ENCODE peak calls at places on chromosomes 12 and 14, in nine cellular contexts. W is NCI-H446; C is IMR-90; H is GM23248; G is gastrocnemius medialis; F is non-pigmented ciliary epithelial cell; I is activated CD4-positive, alpha-beta T cell treated with anti-CD3 and anti-CD28 coated beads, Interleukin-2, amount 10 ng/mL, durations not matched to agents 24 days and 14 days; Z is EH; S is germinal center. Q is an unnamed sample.

GRCh38 chr12:105975351-105975750 is 163.4 kb downstream of the NUAK1 start:
- DNase-seq in W (no peak), C (no peak), H (no peak), G (no peak), F (no peak), I (no peak), Z (no peak), S (no peak), Q (no peak)

GRCh38 chr12:81896771-81897170 is 137.6 kb upstream of the PPFIA2 start:
- DNase-seq in W (no peak), C (no peak), H (peak), G (no peak), F (no peak), I (no peak), Z (no peak), S (no peak), Q (no peak)

GRCh38 chr14:89401783-89402182 is 15.2 kb downstream of the FOXN3 start:
- DNase-seq in W (no peak), C (no peak), H (no peak), G (no peak), F (no peak), I (no peak), Z (no peak), S (no peak), Q (no peak)

GRCh38 chr14:99789581-99789980 is 3.6 kb upstream of the EML1 start:
- DNase-seq in W (no peak), C (no peak), H (no peak), G (no peak), F (no peak), I (no peak), Z (no peak), S (no peak), Q (no peak)

GRCh38 chr14:89351958-89352404 is 65.1 kb downstream of the FOXN3 start:
- DNase-seq in W (no peak), C (no peak), H (peak), G (no peak), F (no peak), I (no peak), Z (peak), S (no peak), Q (no peak)

GRCh38 chr12:120474092-120474960 is 4.8 kb upstream of the SRSF9 start:
- DNase-seq in W (peak), C (peak), H (peak), G (no peak), F (no peak), I (no peak), Z (peak), S (no peak), Q (no peak)

GRCh38 chr14:84750284-84750683 is 779.7 kb upstream of the FLRT2 start:
- DNase-seq in W (no peak), C (no peak), H (no peak), G (no peak), F (no peak), I (no peak), Z (no peak), S (no peak), Q (no peak)

GRCh38 chr14:104680806-104681688 is 8.4 kb upstream of the INF2 start:
- DNase-seq in W (peak), C (peak), H (peak), G (peak), F (no peak), I (no peak), Z (peak), S (peak), Q (peak)

GRCh38 chr12:53726946-53727309 is 324 bp downstream of the CALCOCO1 start:
- DNase-seq in W (no peak), C (peak), H (peak), G (peak), F (no peak), I (no peak), Z (peak), S (no peak), Q (no peak)

GRCh38 chr12:7136071-7136470 is 5.9 kb downstream of the CLSTN3 start:
- DNase-seq in W (no peak), C (no peak), H (no peak), G (no peak), F (no peak), I (no peak), Z (no peak), S (no peak), Q (no peak)

GRCh38 chr12:71626768-71627167 is 36.9 kb downstream of the ZFC3H1 start:
- DNase-seq in W (no peak), C (peak), H (peak), G (no peak), F (no peak), I (no peak), Z (peak), S (no peak), Q (no peak)

GRCh38 chr14:35929171-35929570 is 103.0 kb downstream of the BRMS1L start:
- DNase-seq in W (no peak), C (no peak), H (no peak), G (no peak), F (no peak), I (no peak), Z (no peak), S (no peak), Q (no peak)

GRCh38 chr12:75585309-75585708 is 73.9 kb upstream of the KRR1 start:
- DNase-seq in W (peak), C (peak), H (peak), G (no peak), F (peak), I (peak), Z (peak), S (no peak), Q (no peak)

GRCh38 chr14:67187210-67187609 is 2.0 kb upstream of the GARIN2 start:
- DNase-seq in W (no peak), C (peak), H (peak), G (no peak), F (peak), I (no peak), Z (peak), S (no peak), Q (no peak)

GRCh38 chr12:96103067-96103650 is 67.8 kb upstream of the LTA4H start:
- DNase-seq in W (peak), C (no peak), H (no peak), G (no peak), F (no peak), I (no peak), Z (no peak), S (peak), Q (no peak)

GRCh38 chr12:19312637-19313036 is 126.7 kb upstream of the AEBP2 start:
- DNase-seq in W (no peak), C (no peak), H (no peak), G (no peak), F (no peak), I (no peak), Z (no peak), S (no peak), Q (no peak)

GRCh38 chr12:123269395-123269892 is 2.2 kb downstream of the CDK2AP1 start:
- DNase-seq in W (peak), C (peak), H (peak), G (peak), F (no peak), I (peak), Z (peak), S (peak), Q (peak)

GRCh38 chr14:56797003-56797568 is 13.2 kb downstream of the OTX2 start:
- DNase-seq in W (no peak), C (no peak), H (peak), G (no peak), F (no peak), I (no peak), Z (no peak), S (no peak), Q (no peak)

GRCh38 chr12:58916891-58917570 is 3.3 kb downstream of the LRIG3 start:
- DNase-seq in W (peak), C (peak), H (peak), G (no peak), F (peak), I (no peak), Z (peak), S (no peak), Q (no peak)

GRCh38 chr12:47700263-47700662 is 5.6 kb downstream of the RPAP3 start:
- DNase-seq in W (no peak), C (no peak), H (no peak), G (no peak), F (no peak), I (no peak), Z (no peak), S (no peak), Q (no peak)

GRCh38 chr14:77638738-77639137 is 22.3 kb upstream of the SPTLC2 start:
- DNase-seq in W (no peak), C (peak), H (peak), G (no peak), F (peak), I (no peak), Z (peak), S (no peak), Q (no peak)

GRCh38 chr12:124736115-124737039 is 127.3 kb downstream of the SCARB1 start:
- DNase-seq in W (no peak), C (no peak), H (no peak), G (no peak), F (no peak), I (no peak), Z (no peak), S (no peak), Q (no peak)

GRCh38 chr12:101698782-101699347 is 1.4 kb downstream of the CHPT1 start:
- DNase-seq in W (no peak), C (peak), H (peak), G (peak), F (no peak), I (no peak), Z (peak), S (peak), Q (peak)

GRCh38 chr14:94597788-94598187 is 14.4 kb upstream of the SERPINA3 start:
- DNase-seq in W (no peak), C (no peak), H (no peak), G (no peak), F (no peak), I (no peak), Z (no peak), S (no peak), Q (no peak)

GRCh38 chr12:51855586-51856428 is 7.3 kb upstream of the FIGNL2 start:
- DNase-seq in W (no peak), C (peak), H (peak), G (no peak), F (no peak), I (no peak), Z (peak), S (no peak), Q (no peak)

GRCh38 chr12:3315201-3315661 is 175.8 kb upstream of the PRMT8 start:
- DNase-seq in W (no peak), C (peak), H (peak), G (peak), F (no peak), I (no peak), Z (peak), S (no peak), Q (no peak)

GRCh38 chr14:90675399-90675798 is 140.8 kb downstream of the TTC7B start:
- DNase-seq in W (peak), C (peak), H (peak), G (peak), F (no peak), I (no peak), Z (peak), S (no peak), Q (no peak)

GRCh38 chr12:26768611-26769603 is 64.1 kb downstream of the ITPR2 start:
- DNase-seq in W (no peak), C (no peak), H (no peak), G (no peak), F (no peak), I (peak), Z (no peak), S (no peak), Q (no peak)

GRCh38 chr12:131444220-131445164 is 266.4 kb upstream of the SFSWAP start:
- DNase-seq in W (no peak), C (no peak), H (no peak), G (no peak), F (no peak), I (no peak), Z (no peak), S (no peak), Q (no peak)

GRCh38 chr12:38956337-38956736 is 50.9 kb upstream of the CPNE8 start:
- DNase-seq in W (no peak), C (no peak), H (peak), G (no peak), F (no peak), I (no peak), Z (no peak), S (no peak), Q (no peak)

GRCh38 chr12:109743076-109743910 is 29.7 kb downstream of the FAM222A start:
- DNase-seq in W (no peak), C (no peak), H (no peak), G (peak), F (no peak), I (no peak), Z (no peak), S (no peak), Q (no peak)

GRCh38 chr12:53725824-53726223 is 1.4 kb downstream of the CALCOCO1 start:
- DNase-seq in W (no peak), C (peak), H (peak), G (no peak), F (no peak), I (no peak), Z (peak), S (no peak), Q (no peak)

GRCh38 chr12:24374452-24374851 is 425.0 kb upstream of the SOX5 start:
- DNase-seq in W (no peak), C (no peak), H (no peak), G (no peak), F (no peak), I (no peak), Z (no peak), S (no peak), Q (no peak)

GRCh38 chr12:1843641-1844005 is 23.3 kb downstream of the LRTM2 start:
- DNase-seq in W (no peak), C (no peak), H (no peak), G (no peak), F (no peak), I (no peak), Z (no peak), S (no peak), Q (no peak)

Q was measured in GM10248.